ENCODE peak calls at places on chromosomes 1 and 21, in five cellular contexts. One of them, this sample, is unnamed.

GRCh38 chr1:9989773-9990172 is 7.3 kb upstream of the RBP7 start:
- DNase-seq in fibroblast of lung: no peak
- DNase-seq in prostate gland: no peak
- DNase-seq in epithelial cell of esophagus: no peak
- DNase-seq in PC-3: no peak
- DNase-seq in this sample: no peak

GRCh38 chr1:85090225-85090624 is 41.9 kb upstream of the MCOLN3 start:
- DNase-seq in epithelial cell of esophagus: no peak
- DNase-seq in prostate gland: no peak
- DNase-seq in fibroblast of lung: no peak
- DNase-seq in PC-3: no peak
- DNase-seq in this sample: no peak

GRCh38 chr1:111481387-111482221 is 7.8 kb downstream of the C1orf162 start:
- DNase-seq in epithelial cell of esophagus: peak
- DNase-seq in PC-3: peak
- DNase-seq in prostate gland: peak
- DNase-seq in fibroblast of lung: peak
- DNase-seq in this sample: peak

GRCh38 chr1:41394918-41395598 is 33.8 kb downstream of the FOXO6 start:
- DNase-seq in fibroblast of lung: no peak
- DNase-seq in prostate gland: no peak
- DNase-seq in PC-3: no peak
- DNase-seq in epithelial cell of esophagus: peak
- DNase-seq in this sample: no peak

GRCh38 chr1:162373541-162374375 is 2.9 kb downstream of the SPATA46 start:
- DNase-seq in prostate gland: no peak
- DNase-seq in epithelial cell of esophagus: no peak
- DNase-seq in fibroblast of lung: no peak
- DNase-seq in PC-3: peak
- DNase-seq in this sample: peak

GRCh38 chr21:28207776-28208175 is 784.9 kb downstream of the LTN1 start:
- DNase-seq in epithelial cell of esophagus: peak
- DNase-seq in PC-3: peak
- DNase-seq in prostate gland: no peak
- DNase-seq in fibroblast of lung: peak
- DNase-seq in this sample: peak

GRCh38 chr1:33443705-33444180 is 12.8 kb upstream of the PHC2 start:
- DNase-seq in epithelial cell of esophagus: no peak
- DNase-seq in prostate gland: no peak
- DNase-seq in fibroblast of lung: peak
- DNase-seq in PC-3: no peak
- DNase-seq in this sample: no peak

GRCh38 chr1:244414543-244414942 is 37.2 kb downstream of the ADSS2 start:
- DNase-seq in PC-3: peak
- DNase-seq in fibroblast of lung: peak
- DNase-seq in prostate gland: no peak
- DNase-seq in epithelial cell of esophagus: peak
- DNase-seq in this sample: peak

GRCh38 chr1:19936061-19936750 is 12.8 kb upstream of the PLA2G2E start:
- DNase-seq in prostate gland: no peak
- DNase-seq in PC-3: no peak
- DNase-seq in fibroblast of lung: no peak
- DNase-seq in epithelial cell of esophagus: no peak
- DNase-seq in this sample: no peak

GRCh38 chr1:89261926-89262540 is 10.6 kb downstream of the GBP5 start:
- DNase-seq in PC-3: no peak
- DNase-seq in fibroblast of lung: no peak
- DNase-seq in prostate gland: no peak
- DNase-seq in epithelial cell of esophagus: no peak
- DNase-seq in this sample: no peak

GRCh38 chr1:245261786-245262185 is 107.0 kb downstream of the KIF26B start:
- DNase-seq in prostate gland: no peak
- DNase-seq in epithelial cell of esophagus: no peak
- DNase-seq in fibroblast of lung: no peak
- DNase-seq in PC-3: peak
- DNase-seq in this sample: peak

GRCh38 chr1:198143797-198144196 is 13.0 kb upstream of the NEK7 start:
- DNase-seq in fibroblast of lung: no peak
- DNase-seq in PC-3: no peak
- DNase-seq in epithelial cell of esophagus: peak
- DNase-seq in prostate gland: no peak
- DNase-seq in this sample: no peak

GRCh38 chr1:234533034-234533571 is 54.1 kb upstream of the TARBP1 start:
- DNase-seq in PC-3: peak
- DNase-seq in prostate gland: no peak
- DNase-seq in fibroblast of lung: peak
- DNase-seq in epithelial cell of esophagus: peak
- DNase-seq in this sample: peak

GRCh38 chr1:151918156-151918555 is 8.8 kb upstream of the THEM4 start:
- DNase-seq in epithelial cell of esophagus: no peak
- DNase-seq in PC-3: no peak
- DNase-seq in fibroblast of lung: no peak
- DNase-seq in prostate gland: no peak
- DNase-seq in this sample: no peak

GRCh38 chr1:27388337-27389005 is 4.0 kb upstream of the GPR3 start:
- DNase-seq in PC-3: peak
- DNase-seq in epithelial cell of esophagus: peak
- DNase-seq in fibroblast of lung: no peak
- DNase-seq in prostate gland: peak
- DNase-seq in this sample: no peak

GRCh38 chr21:33268392-33268735 is 2.2 kb downstream of the IL10RB start:
- DNase-seq in epithelial cell of esophagus: no peak
- DNase-seq in fibroblast of lung: no peak
- DNase-seq in prostate gland: no peak
- DNase-seq in PC-3: no peak
- DNase-seq in this sample: no peak

GRCh38 chr21:37006521-37007291 is at the start of gene RIPPLY3:
- DNase-seq in epithelial cell of esophagus: peak
- DNase-seq in fibroblast of lung: no peak
- DNase-seq in PC-3: peak
- DNase-seq in prostate gland: no peak
- DNase-seq in this sample: no peak
- H3K4me3 ChIP-seq in epithelial cell of esophagus: peak
- H3K4me3 ChIP-seq in fibroblast of lung: peak
- H3K4me3 ChIP-seq in PC-3: peak
- H3K4me3 ChIP-seq in prostate gland: peak
- H3K4me3 ChIP-seq in this sample: peak

GRCh38 chr1:113242481-113242880 is 147.8 kb upstream of the MAGI3 start:
- DNase-seq in epithelial cell of esophagus: no peak
- DNase-seq in fibroblast of lung: no peak
- DNase-seq in prostate gland: peak
- DNase-seq in PC-3: peak
- DNase-seq in this sample: no peak

GRCh38 chr1:113243529-113243928 is 146.8 kb upstream of the MAGI3 start:
- DNase-seq in prostate gland: no peak
- DNase-seq in epithelial cell of esophagus: no peak
- DNase-seq in fibroblast of lung: no peak
- DNase-seq in PC-3: no peak
- DNase-seq in this sample: no peak

GRCh38 chr1:113241237-113241636 is 149.1 kb upstream of the MAGI3 start:
- DNase-seq in PC-3: no peak
- DNase-seq in prostate gland: no peak
- DNase-seq in epithelial cell of esophagus: no peak
- DNase-seq in fibroblast of lung: no peak
- DNase-seq in this sample: no peak

GRCh38 chr1:113246929-113247328 is 143.4 kb upstream of the MAGI3 start:
- DNase-seq in fibroblast of lung: no peak
- DNase-seq in PC-3: no peak
- DNase-seq in epithelial cell of esophagus: no peak
- DNase-seq in prostate gland: no peak
- DNase-seq in this sample: no peak

DNA sequence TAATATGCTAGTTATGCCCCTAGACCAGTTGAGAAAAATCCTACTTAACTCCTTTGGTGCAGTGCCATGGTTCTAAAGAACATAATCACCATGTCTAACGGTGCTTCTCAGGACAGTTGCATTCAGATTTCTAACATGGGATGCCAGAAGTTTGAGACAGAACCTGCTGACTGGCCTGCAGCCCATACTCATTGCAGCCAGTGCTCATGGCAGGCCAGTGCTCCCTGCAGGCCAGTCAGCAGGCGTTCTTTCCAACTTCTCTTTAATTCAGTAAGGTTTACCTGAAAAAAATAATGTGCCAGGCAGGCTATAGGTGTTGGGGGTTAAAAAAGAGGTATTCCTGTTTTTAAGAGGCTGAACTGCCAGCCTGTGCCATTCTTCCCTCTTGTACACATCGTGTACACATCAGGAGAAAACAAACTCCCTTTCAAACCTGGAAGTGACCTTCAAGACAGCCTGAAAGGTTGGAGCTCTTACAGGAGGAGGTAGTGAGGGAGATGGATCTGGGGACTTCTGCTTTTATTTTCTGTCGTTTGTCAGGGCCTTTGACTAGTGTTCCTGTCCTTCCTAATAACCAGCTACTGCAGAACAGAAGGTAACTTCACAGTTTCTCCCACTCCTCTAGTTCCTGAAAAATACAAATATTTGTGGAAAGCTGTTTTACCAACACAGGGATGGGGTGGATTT is 146.0 kb upstream of the MAGI3 start:
- DNase-seq in prostate gland: no peak
- DNase-seq in epithelial cell of esophagus: no peak
- DNase-seq in PC-3: no peak
- DNase-seq in fibroblast of lung: no peak
- DNase-seq in this sample: no peak
- TF ChIP-seq CTCF in prostate gland: peak
- TF ChIP-seq CTCF in epithelial cell of esophagus: no peak
- TF ChIP-seq CTCF in PC-3: no peak
- TF ChIP-seq CTCF in fibroblast of lung: no peak
- TF ChIP-seq CTCF in this sample: no peak

GRCh38 chr1:156926175-156926574 is 5.7 kb downstream of the LRRC71 start:
- DNase-seq in fibroblast of lung: peak
- DNase-seq in epithelial cell of esophagus: peak
- DNase-seq in PC-3: peak
- DNase-seq in prostate gland: no peak
- DNase-seq in this sample: peak

GRCh38 chr1:156928043-156928602 is 7.7 kb downstream of the LRRC71 start:
- DNase-seq in epithelial cell of esophagus: no peak
- DNase-seq in PC-3: no peak
- DNase-seq in fibroblast of lung: no peak
- DNase-seq in prostate gland: no peak
- DNase-seq in this sample: no peak

GRCh38 chr1:156929596-156930238 is 9.3 kb downstream of the LRRC71 start:
- DNase-seq in epithelial cell of esophagus: no peak
- DNase-seq in PC-3: no peak
- DNase-seq in fibroblast of lung: no peak
- DNase-seq in prostate gland: no peak
- DNase-seq in this sample: no peak

GRCh38 chr1:156925154-156926010 is 5.0 kb downstream of the LRRC71 start:
- DNase-seq in PC-3: no peak
- DNase-seq in fibroblast of lung: no peak
- DNase-seq in epithelial cell of esophagus: no peak
- DNase-seq in prostate gland: no peak
- DNase-seq in this sample: no peak

GRCh38 chr1:156927215-156928042 is 7.0 kb downstream of the LRRC71 start:
- DNase-seq in fibroblast of lung: peak
- DNase-seq in PC-3: peak
- DNase-seq in epithelial cell of esophagus: peak
- DNase-seq in prostate gland: peak
- DNase-seq in this sample: peak
- H3K4me3 ChIP-seq in fibroblast of lung: no peak
- H3K4me3 ChIP-seq in PC-3: peak
- H3K4me3 ChIP-seq in epithelial cell of esophagus: peak
- H3K4me3 ChIP-seq in prostate gland: no peak
- H3K4me3 ChIP-seq in this sample: peak

DNA sequence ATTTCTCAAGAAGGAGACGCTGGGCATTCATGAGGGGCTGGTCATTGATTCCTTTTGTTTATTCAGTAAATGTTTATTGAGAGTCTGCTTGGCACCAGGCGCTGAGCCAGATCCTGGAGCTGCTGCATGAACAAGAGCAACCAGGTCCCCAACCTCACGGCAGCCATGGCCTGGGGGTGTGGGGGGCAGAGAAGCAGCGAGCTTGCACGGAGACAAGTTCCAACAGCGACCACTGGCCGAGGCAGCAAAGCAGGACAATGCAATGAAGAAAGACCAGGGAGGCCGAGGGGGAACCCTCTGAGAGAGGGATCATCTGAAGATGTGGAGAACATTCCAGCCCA is 7.5 kb downstream of the KCNAB2 start:
- DNase-seq in PC-3: no peak
- DNase-seq in prostate gland: no peak
- DNase-seq in fibroblast of lung: no peak
- DNase-seq in epithelial cell of esophagus: no peak
- DNase-seq in this sample: no peak
- TF ChIP-seq CTCF in PC-3: no peak
- TF ChIP-seq CTCF in prostate gland: no peak
- TF ChIP-seq CTCF in fibroblast of lung: no peak
- TF ChIP-seq CTCF in epithelial cell of esophagus: no peak
- TF ChIP-seq CTCF in this sample: no peak

GRCh38 chr1:22683547-22683946 is 27.1 kb upstream of the EPHB2 start:
- DNase-seq in fibroblast of lung: no peak
- DNase-seq in prostate gland: no peak
- DNase-seq in PC-3: no peak
- DNase-seq in epithelial cell of esophagus: no peak
- DNase-seq in this sample: no peak
- H3K4me3 ChIP-seq in fibroblast of lung: no peak
- H3K4me3 ChIP-seq in prostate gland: no peak
- H3K4me3 ChIP-seq in PC-3: no peak
- H3K4me3 ChIP-seq in epithelial cell of esophagus: no peak
- H3K4me3 ChIP-seq in this sample: no peak